ENCODE peak calls at places on chromosomes 3 and 15, in five cellular contexts. U is HFFc6, E is upper lobe of right lung, W is neural crest cell, B is left lung. L is an unnamed sample.

GRCh38 chr3:130316164-130316563 is 29.3 kb upstream of the COL6A5 start:
- DNase-seq in U (peak; percentile 18), E (no peak), W (no peak), B (no peak), L (no peak)

GRCh38 chr15:67606742-67607141 is 64.2 kb downstream of the MAP2K5 start:
- DNase-seq in U (no peak), E (no peak), W (no peak), B (no peak), L (no peak)

GRCh38 chr3:9928158-9928557 is 5.5 kb upstream of the CRELD1 start:
- DNase-seq in U (no peak), E (no peak), W (no peak), B (peak; percentile 78), L (no peak)

GRCh38 chr15:68230157-68231100 is 901 bp upstream of the CLN6 start:
- DNase-seq in U (peak; percentile 20), E (no peak), W (no peak), B (no peak), L (no peak)

GRCh38 chr3:157082305-157082981 is 77.5 kb downstream of the CCNL1 start:
- DNase-seq in U (peak; percentile 91), E (no peak), W (no peak), B (no peak), L (no peak)

GRCh38 chr3:66552846-66553245 is 52.0 kb upstream of the LRIG1 start:
- DNase-seq in U (no peak), E (no peak), W (no peak), B (no peak), L (no peak)

GRCh38 chr3:31891876-31892455 is 89.1 kb downstream of the OSBPL10 start:
- DNase-seq in U (no peak), E (no peak), W (no peak), B (no peak), L (no peak)

GRCh38 chr3:167740961-167741587 is 5.6 kb downstream of the SERPINI1 start:
- DNase-seq in U (peak; percentile 20), E (no peak), W (peak; percentile 14), B (no peak), L (peak; percentile 7)

GRCh38 chr3:57919987-57920386 is 88.2 kb upstream of the FLNB start:
- DNase-seq in U (no peak), E (no peak), W (no peak), B (no peak), L (no peak)

GRCh38 chr3:156620901-156621300 is 53.5 kb upstream of the TIPARP start:
- DNase-seq in U (no peak), E (no peak), W (no peak), B (no peak), L (no peak)

GRCh38 chr15:50542051-50542450 is 4.4 kb downstream of the USP50 start:
- DNase-seq in U (peak; percentile 27), E (no peak), W (no peak), B (no peak), L (no peak)

GRCh38 chr3:1026395-1026794 is 66.4 kb upstream of the CNTN6 start:
- DNase-seq in U (no peak), E (no peak), W (no peak), B (no peak), L (no peak)

GRCh38 chr3:185353823-185354614 is 8.9 kb upstream of the MAP3K13 start:
- DNase-seq in U (peak; percentile 41), E (no peak), W (peak; percentile 61), B (no peak), L (peak; percentile 88)

GRCh38 chr3:3499012-3499411 is 300.2 kb upstream of the LRRN1 start:
- DNase-seq in U (no peak), E (no peak), W (no peak), B (no peak), L (no peak)

GRCh38 chr3:123584284-123584987 is 417 bp downstream of the HACD2 start:
- DNase-seq in U (no peak), E (no peak), W (no peak), B (no peak), L (no peak)

GRCh38 chr15:87633471-87633870 is 623.1 kb downstream of the NTRK3 start:
- DNase-seq in U (no peak), E (no peak), W (no peak), B (no peak), L (no peak)

GRCh38 chr3:10019326-10019725 is 6.9 kb upstream of the FANCD2 start:
- DNase-seq in U (no peak), E (no peak), W (no peak), B (no peak), L (no peak)

GRCh38 chr3:58121183-58121582 is 89.6 kb downstream of the DNASE1L3 start:
- DNase-seq in U (no peak), E (no peak), W (no peak), B (no peak), L (no peak)

GRCh38 chr3:79424811-79425210 is 343.0 kb downstream of the ROBO1 start:
- DNase-seq in U (no peak), E (no peak), W (no peak), B (no peak), L (no peak)

GRCh38 chr15:100244796-100245495 is 96.8 kb downstream of the ADAMTS17 start:
- DNase-seq in U (no peak), E (no peak), W (no peak), B (no peak), L (no peak)

GRCh38 chr15:60585743-60586708 is 107.1 kb upstream of the ICE2 start:
- DNase-seq in U (peak; percentile 75), E (no peak), W (peak; percentile 45), B (no peak), L (no peak)

GRCh38 chr15:55457401-55458022 is 49.2 kb downstream of the PIERCE2 start:
- DNase-seq in U (no peak), E (peak; percentile 72), W (no peak), B (no peak), L (no peak)

GRCh38 chr3:45110185-45110833 is 35.9 kb downstream of the CDCP1 start:
- DNase-seq in U (no peak), E (no peak), W (no peak), B (no peak), L (no peak)

GRCh38 chr15:67125589-67126502 is 60.4 kb downstream of the SMAD3 start:
- DNase-seq in U (peak; percentile 96), E (no peak), W (no peak), B (no peak), L (no peak)

GRCh38 chr3:180707921-180708320 is 28.6 kb upstream of the CCDC39 start:
- DNase-seq in U (no peak), E (no peak), W (no peak), B (no peak), L (no peak)

GRCh38 chr3:149332227-149332765 is 1.1 kb downstream of the TM4SF18 start:
- DNase-seq in U (no peak), E (no peak), W (no peak), B (no peak), L (no peak)

DNA sequence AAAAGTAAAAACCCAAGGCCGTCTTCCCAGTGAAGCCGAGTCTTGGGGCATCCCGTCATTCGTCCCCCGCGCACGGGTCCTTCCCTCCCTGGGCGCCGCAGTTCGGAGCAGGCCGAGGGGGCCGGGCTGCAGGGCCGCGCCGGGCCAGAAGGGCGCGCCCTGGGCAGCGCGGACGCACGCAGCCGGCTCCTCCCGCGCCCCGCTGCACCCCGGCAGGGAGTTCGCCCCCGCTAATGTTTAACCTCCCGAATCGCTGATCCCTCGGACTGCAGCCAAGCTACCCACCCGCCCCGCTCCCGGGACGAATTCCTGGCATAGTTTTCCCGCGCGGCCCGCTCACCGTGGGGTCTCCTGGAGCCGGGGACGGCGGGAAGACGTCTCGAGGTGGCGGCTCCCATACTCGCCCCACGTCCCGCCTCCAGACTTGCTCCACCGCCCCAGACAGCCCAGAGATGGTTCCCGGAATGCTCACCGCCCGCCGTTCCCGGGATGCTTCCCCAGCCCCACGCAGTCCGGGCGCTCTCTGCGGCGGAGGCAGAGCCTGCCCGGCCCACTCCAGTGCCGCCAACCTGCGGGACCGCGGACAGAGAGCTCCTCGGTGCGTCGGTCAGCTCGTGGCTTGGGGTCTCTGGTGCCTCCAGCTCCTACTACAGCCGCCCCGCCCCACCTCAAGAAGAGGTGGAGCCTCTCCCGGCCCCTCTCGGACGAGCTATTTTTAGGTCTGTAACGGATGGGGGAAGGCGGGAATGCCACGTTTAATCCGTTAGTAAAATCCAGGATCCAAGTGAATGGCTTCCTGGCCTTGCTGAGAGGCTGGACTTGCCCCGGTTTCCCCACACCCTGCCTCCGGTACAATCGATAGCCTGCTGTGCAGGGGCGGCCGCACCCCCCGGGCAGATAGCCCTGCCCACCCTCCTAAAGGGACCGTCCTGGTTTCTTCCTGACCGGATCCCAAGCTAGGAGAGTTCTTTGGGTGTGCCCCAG is at the start of gene DZIP1L:
- DNase-seq in U (peak; percentile 43), E (peak; percentile 86), W (peak; percentile 62), B (peak; percentile 95), L (no peak)
- TF ChIP-seq CTCF in U (peak; percentile 80), E (peak; percentile 68), W (peak; percentile 64), B (peak; percentile 45), L (peak; percentile 46)

GRCh38 chr3:64687381-64687780 is 419 bp downstream of the ADAMTS9 start:
- DNase-seq in U (no peak), E (no peak), W (no peak), B (peak; percentile 80), L (no peak)

GRCh38 chr3:64686446-64686908 is 1.3 kb downstream of the ADAMTS9 start:
- DNase-seq in U (peak; percentile 26), E (peak; percentile 80), W (no peak), B (peak; percentile 68), L (no peak)

GRCh38 chr3:64685331-64685799 is 2.4 kb downstream of the ADAMTS9 start:
- DNase-seq in U (no peak), E (no peak), W (no peak), B (peak; percentile 64), L (no peak)

GRCh38 chr3:64685800-64686445 is 1.9 kb downstream of the ADAMTS9 start:
- DNase-seq in U (peak; percentile 76), E (peak; percentile 95), W (peak; percentile 79), B (peak; percentile 92), L (no peak)

GRCh38 chr3:64687781-64688515 is at the start of gene ADAMTS9:
- DNase-seq in U (no peak), E (peak; percentile 88), W (peak; percentile 65), B (peak; percentile 89), L (no peak)
- TF ChIP-seq CTCF in U (no peak), E (no peak), W (peak; percentile 2), B (no peak), L (no peak)

GRCh38 chr15:24832282-24832681 is 122.5 kb upstream of the SNRPN start:
- DNase-seq in U (no peak), E (no peak), W (no peak), B (no peak), L (no peak)

GRCh38 chr15:24835301-24835700 is 119.5 kb upstream of the SNRPN start:
- DNase-seq in U (no peak), E (no peak), W (no peak), B (no peak), L (no peak)
- TF ChIP-seq CTCF in U (no peak), E (no peak), W (no peak), B (no peak), L (no peak)

DNA sequence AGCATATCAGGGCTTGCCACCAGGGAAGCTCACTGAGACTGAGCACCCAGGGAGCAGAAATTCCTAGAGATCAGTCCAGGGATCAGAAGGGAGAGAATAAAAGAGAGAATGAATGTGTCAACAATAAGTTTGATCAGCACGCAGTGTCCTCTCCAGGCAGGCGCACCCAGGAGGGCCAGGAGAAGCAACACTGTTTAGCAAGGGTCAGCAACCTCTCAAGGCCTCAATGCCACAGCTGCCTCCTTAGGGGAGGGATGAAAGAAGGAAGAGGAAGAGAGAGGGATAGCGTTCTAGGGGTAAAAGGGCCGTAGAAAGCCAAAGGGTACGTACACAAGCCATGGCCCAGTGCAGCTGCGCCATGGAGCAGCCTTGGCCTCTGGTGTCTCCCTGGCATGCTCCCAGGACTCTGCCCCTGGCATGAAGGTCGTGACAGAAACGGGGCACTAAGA is 399.8 kb downstream of the SHQ1 start:
- DNase-seq in U (no peak), E (no peak), W (no peak), B (no peak), L (no peak)
- TF ChIP-seq CTCF in U (no peak), E (no peak), W (no peak), B (no peak), L (no peak)

L was measured in GM12864.